ENCODE peak calls at places on chromosomes 5 and 9, in six cellular contexts. One of them, this sample, is unnamed.

GRCh38 chr5:112077180-112077579 is 320.2 kb upstream of the NREP start:
- DNase-seq in A549: no peak
- DNase-seq in HepG2: no peak
- DNase-seq in endothelial cell of umbilical vein: no peak
- DNase-seq in GM12878: peak
- DNase-seq in K562: no peak
- DNase-seq in this sample: no peak

GRCh38 chr9:29806941-29807625 is 2233.8 kb upstream of the C9orf72 start:
- DNase-seq in A549: no peak
- DNase-seq in HepG2: no peak
- DNase-seq in endothelial cell of umbilical vein: no peak
- DNase-seq in GM12878: no peak
- DNase-seq in K562: no peak
- DNase-seq in this sample: no peak

GRCh38 chr9:134299068-134299467 is 27.2 kb upstream of the RXRA start:
- DNase-seq in A549: no peak
- DNase-seq in HepG2: no peak
- DNase-seq in endothelial cell of umbilical vein: no peak
- DNase-seq in GM12878: no peak
- DNase-seq in K562: no peak
- DNase-seq in this sample: no peak

GRCh38 chr9:127561491-127562270 is 50.4 kb upstream of the STXBP1 start:
- DNase-seq in A549: peak
- DNase-seq in HepG2: no peak
- DNase-seq in endothelial cell of umbilical vein: peak
- DNase-seq in GM12878: no peak
- DNase-seq in K562: peak
- DNase-seq in this sample: peak

GRCh38 chr5:137627730-137628129 is 108.2 kb downstream of the KLHL3 start:
- DNase-seq in A549: no peak
- DNase-seq in HepG2: no peak
- DNase-seq in endothelial cell of umbilical vein: no peak
- DNase-seq in GM12878: no peak
- DNase-seq in K562: no peak
- DNase-seq in this sample: no peak

GRCh38 chr5:165573445-165573844 is 2068.0 kb downstream of the MAT2B start:
- DNase-seq in A549: no peak
- DNase-seq in HepG2: no peak
- DNase-seq in endothelial cell of umbilical vein: peak
- DNase-seq in GM12878: no peak
- DNase-seq in K562: no peak
- DNase-seq in this sample: no peak

GRCh38 chr5:132979367-132979935 is 16.0 kb upstream of the AFF4 start:
- DNase-seq in A549: no peak
- DNase-seq in HepG2: peak
- DNase-seq in endothelial cell of umbilical vein: no peak
- DNase-seq in GM12878: no peak
- DNase-seq in K562: no peak
- DNase-seq in this sample: peak

GRCh38 chr5:147509710-147510651 is at the start of gene DPYSL3:
- DNase-seq in A549: peak
- DNase-seq in HepG2: no peak
- DNase-seq in endothelial cell of umbilical vein: peak
- DNase-seq in GM12878: no peak
- DNase-seq in K562: no peak
- DNase-seq in this sample: no peak

GRCh38 chr5:101531031-101531430 is 627.9 kb upstream of the ST8SIA4 start:
- DNase-seq in A549: no peak
- DNase-seq in HepG2: no peak
- DNase-seq in endothelial cell of umbilical vein: no peak
- DNase-seq in GM12878: no peak
- DNase-seq in K562: no peak
- DNase-seq in this sample: peak

GRCh38 chr5:56951131-56951945 is 585 bp downstream of the MIER3 start:
- DNase-seq in A549: peak
- DNase-seq in HepG2: no peak
- DNase-seq in endothelial cell of umbilical vein: peak
- DNase-seq in GM12878: no peak
- DNase-seq in K562: no peak
- DNase-seq in this sample: peak

GRCh38 chr9:127021664-127022337 is 100.6 kb downstream of the ANGPTL2 start:
- DNase-seq in A549: no peak
- DNase-seq in HepG2: no peak
- DNase-seq in endothelial cell of umbilical vein: no peak
- DNase-seq in GM12878: no peak
- DNase-seq in K562: no peak
- DNase-seq in this sample: no peak

GRCh38 chr9:111597852-111598729 is 1.4 kb downstream of the PTGR1 start:
- DNase-seq in A549: peak
- DNase-seq in HepG2: peak
- DNase-seq in endothelial cell of umbilical vein: peak
- DNase-seq in GM12878: no peak
- DNase-seq in K562: peak
- DNase-seq in this sample: peak

GRCh38 chr5:149731617-149732400 is 1.7 kb downstream of the PPARGC1B start:
- DNase-seq in A549: peak
- DNase-seq in HepG2: no peak
- DNase-seq in endothelial cell of umbilical vein: peak
- DNase-seq in GM12878: peak
- DNase-seq in K562: peak
- DNase-seq in this sample: peak

GRCh38 chr9:108033976-108034964 is 544.7 kb upstream of the KLF4 start:
- DNase-seq in A549: no peak
- DNase-seq in HepG2: no peak
- DNase-seq in endothelial cell of umbilical vein: no peak
- DNase-seq in GM12878: no peak
- DNase-seq in K562: no peak
- DNase-seq in this sample: no peak

GRCh38 chr5:153926201-153926600 is 112.5 kb downstream of the FAM114A2 start:
- DNase-seq in A549: no peak
- DNase-seq in HepG2: no peak
- DNase-seq in endothelial cell of umbilical vein: no peak
- DNase-seq in GM12878: no peak
- DNase-seq in K562: no peak
- DNase-seq in this sample: no peak

GRCh38 chr5:82470185-82470584 is 192.0 kb upstream of the RPS23 start:
- DNase-seq in A549: no peak
- DNase-seq in HepG2: no peak
- DNase-seq in endothelial cell of umbilical vein: no peak
- DNase-seq in GM12878: no peak
- DNase-seq in K562: no peak
- DNase-seq in this sample: no peak

GRCh38 chr9:113492343-113493079 is 29.0 kb downstream of the RGS3 start:
- DNase-seq in A549: no peak
- DNase-seq in HepG2: no peak
- DNase-seq in endothelial cell of umbilical vein: peak
- DNase-seq in GM12878: no peak
- DNase-seq in K562: no peak
- DNase-seq in this sample: peak

GRCh38 chr5:177430972-177431316 is 4.5 kb downstream of the GRK6 start:
- DNase-seq in A549: no peak
- DNase-seq in HepG2: no peak
- DNase-seq in endothelial cell of umbilical vein: no peak
- DNase-seq in GM12878: no peak
- DNase-seq in K562: no peak
- DNase-seq in this sample: no peak

GRCh38 chr9:79621916-79622575 is 50.3 kb downstream of the TLE4 start:
- DNase-seq in A549: no peak
- DNase-seq in HepG2: no peak
- DNase-seq in endothelial cell of umbilical vein: no peak
- DNase-seq in GM12878: no peak
- DNase-seq in K562: no peak
- DNase-seq in this sample: no peak

GRCh38 chr5:146001544-146002185 is 65.3 kb downstream of the SH3RF2 start:
- DNase-seq in A549: no peak
- DNase-seq in HepG2: no peak
- DNase-seq in endothelial cell of umbilical vein: no peak
- DNase-seq in GM12878: no peak
- DNase-seq in K562: no peak
- DNase-seq in this sample: no peak

DNA sequence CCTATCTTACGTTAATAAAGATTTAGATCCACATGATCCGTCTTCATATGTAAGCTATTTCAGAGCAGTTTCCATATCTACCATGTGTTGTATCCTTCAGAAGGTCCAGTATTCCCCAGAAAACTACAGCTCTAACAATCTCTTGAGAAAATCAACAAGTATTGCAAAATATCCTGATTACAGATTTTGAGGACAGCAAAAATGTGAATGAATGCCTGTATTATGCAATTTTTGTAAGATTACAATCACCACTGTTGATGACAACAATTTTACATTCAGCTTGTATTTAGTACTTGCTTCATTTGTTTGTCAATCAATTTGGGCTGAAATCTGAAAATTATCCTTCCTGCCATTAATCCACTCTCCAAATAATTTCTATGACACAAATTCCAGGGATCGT is 43.0 kb upstream of the FLT4 start:
- DNase-seq in A549: no peak
- DNase-seq in HepG2: no peak
- DNase-seq in endothelial cell of umbilical vein: no peak
- DNase-seq in GM12878: no peak
- DNase-seq in K562: no peak
- DNase-seq in this sample: no peak
- TF ChIP-seq POLR2A in A549: no peak
- TF ChIP-seq POLR2A in HepG2: no peak
- TF ChIP-seq POLR2A in endothelial cell of umbilical vein: no peak
- TF ChIP-seq POLR2A in GM12878: no peak
- TF ChIP-seq POLR2A in K562: no peak
- TF ChIP-seq POLR2A in this sample: no peak

GRCh38 chr9:8431505-8431904 is 631.9 kb upstream of the DMAC1 start:
- DNase-seq in A549: no peak
- DNase-seq in HepG2: no peak
- DNase-seq in endothelial cell of umbilical vein: no peak
- DNase-seq in GM12878: no peak
- DNase-seq in K562: no peak
- DNase-seq in this sample: no peak

GRCh38 chr9:8430945-8431344 is 631.4 kb upstream of the DMAC1 start:
- DNase-seq in A549: no peak
- DNase-seq in HepG2: no peak
- DNase-seq in endothelial cell of umbilical vein: no peak
- DNase-seq in GM12878: no peak
- DNase-seq in K562: no peak
- DNase-seq in this sample: no peak

GRCh38 chr9:8428389-8428788 is 628.8 kb upstream of the DMAC1 start:
- DNase-seq in A549: no peak
- DNase-seq in HepG2: no peak
- DNase-seq in endothelial cell of umbilical vein: no peak
- DNase-seq in GM12878: no peak
- DNase-seq in K562: no peak
- DNase-seq in this sample: no peak

GRCh38 chr9:8429157-8429556 is 629.6 kb upstream of the DMAC1 start:
- DNase-seq in A549: no peak
- DNase-seq in HepG2: no peak
- DNase-seq in endothelial cell of umbilical vein: no peak
- DNase-seq in GM12878: no peak
- DNase-seq in K562: no peak
- DNase-seq in this sample: no peak

GRCh38 chr9:8429768-8430167 is 630.2 kb upstream of the DMAC1 start:
- DNase-seq in A549: no peak
- DNase-seq in HepG2: no peak
- DNase-seq in endothelial cell of umbilical vein: no peak
- DNase-seq in GM12878: no peak
- DNase-seq in K562: no peak
- DNase-seq in this sample: no peak
- TF ChIP-seq MYC in A549: no peak
- TF ChIP-seq MYC in HepG2: no peak
- TF ChIP-seq MYC in endothelial cell of umbilical vein: no peak
- TF ChIP-seq MYC in GM12878: no peak
- TF ChIP-seq MYC in K562: no peak
- TF ChIP-seq MYC in this sample: no peak

DNA sequence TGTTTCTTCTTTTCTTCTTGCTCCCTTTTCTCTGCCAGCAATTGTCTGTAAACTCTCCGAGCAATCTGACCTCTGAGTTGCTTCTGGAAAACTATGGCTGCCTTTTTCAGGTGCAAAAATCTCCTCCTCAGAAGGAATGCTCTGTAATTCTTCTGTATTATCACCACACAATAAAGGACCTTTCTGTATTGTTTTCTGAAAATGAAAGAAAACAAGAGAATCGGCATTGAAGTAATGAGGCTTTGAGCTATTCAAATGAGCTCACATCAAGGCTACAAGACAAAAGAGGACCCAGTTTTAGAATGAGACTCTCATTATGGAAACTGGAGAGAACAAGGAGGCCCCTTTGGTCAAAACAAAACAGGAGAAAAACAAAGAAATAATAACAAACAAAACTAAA is 86.2 kb upstream of the RETREG1 start:
- DNase-seq in A549: no peak
- DNase-seq in HepG2: no peak
- DNase-seq in endothelial cell of umbilical vein: no peak
- DNase-seq in GM12878: no peak
- DNase-seq in K562: no peak
- DNase-seq in this sample: no peak
- TF ChIP-seq POLR2A in A549: no peak
- TF ChIP-seq POLR2A in HepG2: no peak
- TF ChIP-seq POLR2A in endothelial cell of umbilical vein: no peak
- TF ChIP-seq POLR2A in GM12878: no peak
- TF ChIP-seq POLR2A in K562: no peak
- TF ChIP-seq POLR2A in this sample: no peak

DNA sequence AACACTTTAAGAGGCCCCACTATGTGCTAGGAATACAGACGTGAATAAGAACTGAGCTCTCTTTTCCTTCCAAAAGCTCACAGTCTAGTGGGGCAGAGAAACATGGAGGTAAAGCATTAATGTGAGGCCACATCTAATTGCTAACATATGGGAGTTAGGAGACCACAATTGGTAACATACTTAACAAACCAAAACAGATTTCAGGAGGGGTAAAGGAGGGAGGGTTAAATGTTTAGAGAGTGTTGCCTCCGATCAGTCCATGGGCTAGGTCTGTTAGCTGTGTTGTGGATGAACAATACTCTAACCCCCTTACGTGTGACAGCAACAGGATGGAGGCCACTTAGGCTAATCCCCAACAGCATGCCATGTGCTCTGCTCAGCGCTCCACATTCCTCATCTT is 166.9 kb downstream of the CRB2 start:
- DNase-seq in A549: no peak
- DNase-seq in HepG2: no peak
- DNase-seq in endothelial cell of umbilical vein: no peak
- DNase-seq in GM12878: no peak
- DNase-seq in K562: no peak
- DNase-seq in this sample: no peak
- TF ChIP-seq MYC in A549: no peak
- TF ChIP-seq MYC in HepG2: no peak
- TF ChIP-seq MYC in endothelial cell of umbilical vein: no peak
- TF ChIP-seq MYC in GM12878: no peak
- TF ChIP-seq MYC in K562: no peak
- TF ChIP-seq MYC in this sample: no peak